ENCODE peak calls at places on chromosomes 12 and 14, in ten cellular contexts. O, C, X, K, A, L, M, S, J and R are unnamed samples.

GRCh38 chr12:70788774-70789173 is 131.8 kb downstream of the PTPRR start:
- DNase-seq in O (no peak), C (no peak), X (no peak), K (no peak), A (no peak), L (no peak), M (no peak), S (no peak), J (no peak), R (no peak)

GRCh38 chr12:58917699-58918334 is 2.5 kb downstream of the LRIG3 start:
- DNase-seq in O (no peak), C (no peak), X (no peak), K (no peak), A (no peak), L (no peak), M (no peak), S (no peak), J (no peak), R (no peak)

GRCh38 chr14:88793259-88793625 is 489 bp upstream of the EML5 start:
- DNase-seq in O (no peak), C (no peak), X (no peak), K (no peak), A (no peak), L (no peak), M (no peak), S (no peak), J (no peak), R (no peak)

GRCh38 chr12:25254271-25254880 is 3.6 kb upstream of the KRAS start:
- DNase-seq in O (no peak), C (no peak), X (no peak), K (no peak), A (no peak), L (no peak), M (no peak), S (no peak), J (no peak), R (no peak)

GRCh38 chr12:13079440-13079906 is 24.0 kb downstream of the GSG1 start:
- DNase-seq in O (no peak), C (no peak), X (no peak), K (no peak), A (no peak), L (no peak), M (no peak), S (no peak), J (no peak), R (no peak)

GRCh38 chr14:47665337-47666134 is 9.9 kb downstream of the MDGA2 start:
- DNase-seq in O (no peak), C (no peak), X (no peak), K (no peak), A (no peak), L (no peak), M (no peak), S (no peak), J (no peak), R (no peak)

GRCh38 chr12:98750511-98750910 is 105.4 kb downstream of the APAF1 start:
- DNase-seq in O (no peak), C (no peak), X (no peak), K (no peak), A (no peak), L (no peak), M (no peak), S (no peak), J (no peak), R (no peak)

GRCh38 chr14:89922549-89922907 is 32.0 kb downstream of the EFCAB11 start:
- DNase-seq in O (no peak), C (no peak), X (no peak), K (no peak), A (no peak), L (no peak), M (no peak), S (no peak), J (no peak), R (no peak)

GRCh38 chr14:85573406-85573805 is 43.5 kb downstream of the FLRT2 start:
- DNase-seq in O (no peak), C (no peak), X (no peak), K (no peak), A (no peak), L (no peak), M (no peak), S (no peak), J (no peak), R (no peak)

GRCh38 chr12:120376416-120376815 is 7.5 kb upstream of the MSI1 start:
- DNase-seq in O (no peak), C (no peak), X (no peak), K (no peak), A (no peak), L (no peak), M (no peak), S (no peak), J (no peak), R (no peak)

GRCh38 chr12:6095269-6095668 is 29.2 kb downstream of the VWF start:
- DNase-seq in O (peak), C (no peak), X (no peak), K (no peak), A (no peak), L (no peak), M (no peak), S (no peak), J (no peak), R (no peak)